ENCODE peak calls at places on chromosomes 16 and 17, in four cellular contexts. W is sigmoid colon, G is suprapubic skin, Z is ovary. L is an unnamed sample.

GRCh38 chr17:62792122-62792800 is 15.9 kb downstream of the MARCHF10 start:
- DNase-seq in W (no peak), G (no peak), Z (no peak), L (no peak)

GRCh38 chr16:82726306-82726705 is 99.5 kb downstream of the CDH13 start:
- DNase-seq in W (no peak), G (no peak), Z (no peak), L (no peak)

GRCh38 chr17:58300336-58300735 is 19.6 kb upstream of the MPO start:
- DNase-seq in W (peak; percentile 2), G (no peak), Z (no peak), L (no peak)

GRCh38 chr17:18184143-18185007 is 747 bp downstream of the ALKBH5 start:
- DNase-seq in W (peak; percentile 88), G (peak; percentile 80), Z (peak; percentile 61), L (peak; percentile 57)

GRCh38 chr16:678858-679807 is 1.1 kb upstream of the STUB1 start:
- DNase-seq in W (peak; percentile 90), G (peak; percentile 90), Z (peak; percentile 82), L (peak; percentile 74)

GRCh38 chr16:87119748-87120147 is 197.4 kb downstream of the C16orf95 start:
- DNase-seq in W (peak; percentile 12), G (no peak), Z (no peak), L (no peak)

GRCh38 chr17:28130455-28130854 is 88.0 kb downstream of the NLK start:
- DNase-seq in W (no peak), G (no peak), Z (no peak), L (no peak)

GRCh38 chr17:20080513-20080912 is 71.4 kb downstream of the SPECC1 start:
- DNase-seq in W (no peak), G (no peak), Z (no peak), L (no peak)

GRCh38 chr16:11949527-11949926 is 7.7 kb upstream of the NPIPB2 start:
- DNase-seq in W (no peak), G (no peak), Z (no peak), L (peak; percentile 23)

GRCh38 chr17:77465358-77466041 is 324.7 kb downstream of the SEC14L1 start:
- DNase-seq in W (peak; percentile 84), G (no peak), Z (no peak), L (peak; percentile 80)

GRCh38 chr16:82011199-82011641 is at the start of gene SDR42E1:
- DNase-seq in W (no peak), G (peak; percentile 68), Z (no peak), L (peak; percentile 85)

GRCh38 chr16:68351463-68351862 is 40.6 kb downstream of the PRMT7 start:
- DNase-seq in W (no peak), G (no peak), Z (no peak), L (no peak)

GRCh38 chr16:82772215-82772614 is 145.4 kb downstream of the CDH13 start:
- DNase-seq in W (no peak), G (no peak), Z (no peak), L (no peak)

GRCh38 chr17:31008374-31009035 is 37.7 kb downstream of the RNF135 start:
- DNase-seq in W (peak; percentile 73), G (peak; percentile 72), Z (peak; percentile 61), L (peak; percentile 64)

GRCh38 chr16:88357306-88358032 is 25.3 kb upstream of the ZNF469 start:
- DNase-seq in W (peak; percentile 62), G (no peak), Z (peak; percentile 19), L (no peak)

GRCh38 chr17:142102-142661 is 4.8 kb downstream of the SCGB1C2 start:
- DNase-seq in W (peak; percentile 61), G (peak; percentile 63), Z (peak; percentile 21), L (no peak)

GRCh38 chr16:84138500-84138823 is 6.5 kb downstream of the HSDL1 start:
- DNase-seq in W (no peak), G (no peak), Z (no peak), L (no peak)

GRCh38 chr16:23642246-23642774 is 1.0 kb downstream of the DCTN5 start:
- DNase-seq in W (no peak), G (no peak), Z (no peak), L (no peak)

GRCh38 chr16:23640669-23640958 is 496 bp downstream of the PALB2 start:
- DNase-seq in W (no peak), G (no peak), Z (no peak), L (no peak)

GRCh38 chr16:23635958-23636357 is 5.2 kb downstream of the PALB2 start:
- DNase-seq in W (no peak), G (no peak), Z (no peak), L (no peak)

GRCh38 chr16:23640959-23641765 is at the start of the genes DCTN5 and PALB2:
- DNase-seq in W (peak; percentile 96), G (peak; percentile 95), Z (peak; percentile 88), L (peak; percentile 94)
- TF ChIP-seq POLR2A in W (no peak), G (no peak), Z (no peak), L (peak; percentile 45)

GRCh38 chr17:40069751-40070643 is 7.2 kb downstream of the THRA start:
- DNase-seq in W (peak; percentile 87), G (no peak), Z (peak; percentile 65), L (peak; percentile 75)

GRCh38 chr17:40068917-40069750 is 6.4 kb downstream of the THRA start:
- DNase-seq in W (peak; percentile 99), G (peak; percentile 95), Z (peak; percentile 97), L (peak; percentile 87)

GRCh38 chr17:40071720-40072480 is 9.1 kb downstream of the THRA start:
- DNase-seq in W (peak; percentile 97), G (peak; percentile 93), Z (peak; percentile 81), L (peak; percentile 89)

GRCh38 chr17:40070895-40071719 is 8.3 kb downstream of the THRA start:
- DNase-seq in W (peak; percentile 90), G (no peak), Z (peak; percentile 77), L (peak; percentile 88)

GRCh38 chr17:40070644-40070894 is 7.8 kb downstream of the THRA start:
- DNase-seq in W (no peak), G (no peak), Z (no peak), L (no peak)
- H3K4me1 ChIP-seq in W (peaks cover 99% of the 10 kb centered on the region), G (peaks cover 98% of the 10 kb centered on the region), Z (peaks cover 51% of the 10 kb centered on the region), L (peaks cover 92% of the 10 kb centered on the region)

DNA sequence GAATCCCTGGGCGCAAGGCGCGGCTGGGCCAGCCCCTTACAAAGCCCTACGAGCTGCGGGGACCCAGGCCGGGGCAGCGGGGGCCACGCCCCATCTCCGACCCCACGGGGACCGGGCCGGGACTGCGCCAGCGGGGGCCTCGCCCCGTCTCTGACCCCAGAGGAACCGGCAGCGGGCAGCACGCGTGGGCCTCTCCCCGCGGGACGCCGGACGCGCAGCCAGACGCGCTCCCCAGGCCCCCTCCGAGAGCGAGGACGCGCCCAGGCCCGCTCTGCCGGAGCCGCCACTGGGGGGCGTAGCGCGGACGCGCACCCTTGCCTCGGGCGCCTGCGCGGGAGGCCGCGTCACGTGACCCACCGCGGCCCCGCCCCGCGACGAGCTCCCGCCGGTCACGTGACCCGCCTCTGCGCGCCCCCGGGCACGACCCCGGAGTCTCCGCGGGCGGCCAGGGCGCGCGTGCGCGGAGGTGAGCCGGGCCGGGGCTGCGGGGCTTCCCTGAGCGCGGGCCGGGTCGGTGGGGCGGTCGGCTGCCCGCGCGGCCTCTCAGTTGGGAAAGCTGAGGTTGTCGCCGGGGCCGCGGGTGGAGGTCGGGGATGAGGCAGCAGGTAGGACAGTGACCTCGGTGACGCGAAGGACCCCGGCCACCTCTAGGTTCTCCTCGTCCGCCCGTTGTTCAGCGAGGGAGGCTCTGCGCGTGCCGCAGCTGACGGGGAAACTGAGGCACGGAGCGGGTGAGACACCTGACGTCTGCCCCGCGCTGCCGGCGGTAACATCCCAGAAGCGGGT is at the start of gene GAA:
- DNase-seq in W (peak; percentile 93), G (peak; percentile 88), Z (peak; percentile 92), L (peak; percentile 88)
- TF ChIP-seq EP300 in W (no peak), G (no peak), Z (no peak), L (no peak)

DNA sequence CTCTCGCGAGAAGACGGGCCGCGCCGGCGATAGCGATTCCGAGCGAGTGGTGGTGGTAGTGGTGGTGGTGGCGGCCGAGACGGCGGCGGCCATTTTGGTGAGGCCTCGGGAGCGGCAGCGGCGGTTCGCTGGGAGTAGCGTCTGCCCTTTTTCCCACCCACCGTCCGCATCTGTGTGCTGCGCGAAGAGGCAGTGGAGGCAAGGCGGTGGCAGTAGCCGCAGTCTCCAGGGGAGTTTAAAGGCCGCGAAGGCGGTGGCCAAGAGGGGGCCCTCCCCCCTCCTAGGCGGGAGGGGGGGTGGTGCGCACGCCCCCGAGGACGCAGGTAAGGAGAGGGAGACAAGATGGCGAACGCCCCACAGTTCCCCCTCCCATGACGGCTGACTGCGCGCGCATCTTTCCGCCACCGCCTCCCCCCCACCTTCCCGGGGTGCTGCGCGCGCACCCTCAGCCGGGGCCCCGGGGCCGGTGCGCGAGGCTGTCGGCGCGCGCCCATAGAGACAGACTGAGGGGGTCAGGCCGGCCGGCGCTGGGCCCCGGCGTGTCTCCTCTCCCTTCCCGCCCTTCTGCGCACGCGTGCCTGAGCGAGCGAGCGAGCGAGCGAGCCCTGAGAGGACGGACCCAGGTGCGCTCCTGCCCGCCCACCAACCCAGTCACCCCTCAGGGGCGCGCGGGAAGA is 694 bp upstream of the SRCAP start:
- DNase-seq in W (peak; percentile 98), G (peak; percentile 99), Z (peak; percentile 99), L (peak; percentile 99)
- TF ChIP-seq POLR2A in W (peak; percentile 0), G (peak; percentile 5), Z (peak; percentile 69), L (peak; percentile 94)

DNA sequence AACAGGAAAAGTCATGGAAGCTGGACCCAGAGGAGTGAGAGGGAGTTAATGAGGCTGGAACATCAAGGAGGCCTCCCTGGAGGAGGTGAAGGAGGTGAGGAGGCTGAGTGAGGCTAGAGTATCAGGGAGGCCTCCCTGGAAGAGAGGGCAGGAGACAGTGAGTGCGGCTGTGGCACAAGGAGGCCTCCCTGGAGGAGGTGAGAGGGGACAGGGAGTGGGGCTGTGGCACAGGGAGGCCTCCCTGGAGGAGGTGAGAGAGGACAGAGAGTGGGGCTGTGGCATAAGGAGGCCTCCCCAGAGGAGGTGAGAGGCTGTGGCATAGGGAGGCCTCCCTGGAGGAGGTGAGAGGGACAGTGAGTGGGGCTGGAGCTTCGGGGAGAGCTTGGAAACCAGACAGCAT is 5.5 kb downstream of the CAMKK1 start:
- DNase-seq in W (no peak), G (no peak), Z (no peak), L (no peak)
- H3K4me1 ChIP-seq in W (peaks cover 57% of the 10 kb centered on the region), G (peaks cover 73% of the 10 kb centered on the region), Z (peaks cover 8% of the 10 kb centered on the region), L (peaks cover 50% of the 10 kb centered on the region)

GRCh38 chr16:85556456-85557082 is 56.6 kb upstream of the GSE1 start:
- DNase-seq in W (no peak), G (no peak), Z (peak; percentile 68), L (peak; percentile 72)

GRCh38 chr16:85555549-85556455 is 57.3 kb upstream of the GSE1 start:
- DNase-seq in W (no peak), G (no peak), Z (peak; percentile 80), L (peak; percentile 75)

GRCh38 chr16:85554114-85554790 is 58.9 kb upstream of the GSE1 start:
- DNase-seq in W (peak; percentile 88), G (peak; percentile 86), Z (no peak), L (peak; percentile 83)

GRCh38 chr16:85553436-85554113 is 59.5 kb upstream of the GSE1 start:
- DNase-seq in W (no peak), G (no peak), Z (peak; percentile 67), L (peak; percentile 70)

GRCh38 chr16:85554791-85555548 is 58.2 kb upstream of the GSE1 start:
- DNase-seq in W (peak; percentile 91), G (no peak), Z (peak; percentile 87), L (peak; percentile 66)
- TF ChIP-seq EP300 in W (no peak), G (no peak), Z (no peak), L (no peak)

GRCh38 chr17:48997827-48998556 is 807 bp downstream of the IGF2BP1 start:
- DNase-seq in W (no peak), G (no peak), Z (no peak), L (no peak)
- TF ChIP-seq POLR2A in W (no peak), G (no peak), Z (no peak), L (no peak)